ENCODE peak calls at places on chromosomes 2 and 18, in six cellular contexts. G, S, K, Q, D and W are unnamed samples.

GRCh38 chr2:19358242-19359020 is at the start of gene OSR1:
- DNase-seq in G (peak; percentile 75), S (peak; percentile 87), K (peak; percentile 88), Q (peak; percentile 54), D (peak; percentile 67), W (no peak)

GRCh38 chr2:206274434-206275273 is at the start of gene ZDBF2:
- DNase-seq in G (peak; percentile 48), S (peak; percentile 82), K (peak; percentile 81), Q (peak; percentile 57), D (peak; percentile 39), W (peak; percentile 23)

GRCh38 chr2:148658807-148659722 is 14.5 kb downstream of the EPC2 start:
- DNase-seq in G (no peak), S (no peak), K (peak; percentile 67), Q (no peak), D (no peak), W (no peak)

GRCh38 chr2:181077128-181077709 is 96.8 kb downstream of the UBE2E3 start:
- DNase-seq in G (no peak), S (no peak), K (peak; percentile 64), Q (no peak), D (no peak), W (no peak)

GRCh38 chr2:103977681-103978080 is 876.2 kb upstream of the POU3F3 start:
- DNase-seq in G (no peak), S (no peak), K (no peak), Q (no peak), D (no peak), W (no peak)

GRCh38 chr2:223944166-223944703 is 900 bp downstream of the WDFY1 start:
- DNase-seq in G (peak; percentile 27), S (peak; percentile 80), K (peak; percentile 56), Q (peak; percentile 46), D (peak; percentile 28), W (peak; percentile 16)

GRCh38 chr2:25323042-25323514 is 18.6 kb downstream of the DNMT3A start:
- DNase-seq in G (no peak), S (no peak), K (no peak), Q (no peak), D (no peak), W (peak; percentile 29)

GRCh38 chr2:173979721-173980351 is 14.7 kb upstream of the SP3 start:
- DNase-seq in G (no peak), S (no peak), K (peak; percentile 21), Q (no peak), D (no peak), W (no peak)

GRCh38 chr2:15602393-15602792 is 10.7 kb downstream of the DDX1 start:
- DNase-seq in G (no peak), S (no peak), K (no peak), Q (no peak), D (no peak), W (no peak)

GRCh38 chr2:237092506-237092905 is 6.8 kb downstream of the COPS8 start:
- DNase-seq in G (no peak), S (no peak), K (no peak), Q (no peak), D (no peak), W (no peak)

GRCh38 chr2:160490760-160491367 is 2.7 kb downstream of the RBMS1 start:
- DNase-seq in G (no peak), S (no peak), K (peak; percentile 30), Q (no peak), D (no peak), W (no peak)

GRCh38 chr2:20050104-20050711 is 1.2 kb downstream of the LAPTM4A start:
- DNase-seq in G (no peak), S (no peak), K (peak; percentile 86), Q (no peak), D (no peak), W (no peak)

GRCh38 chr2:215435261-215435808 is 533 bp downstream of the FN1 start:
- DNase-seq in G (peak; percentile 57), S (peak; percentile 79), K (peak; percentile 70), Q (no peak), D (peak; percentile 33), W (no peak)

GRCh38 chr2:78351208-78351607 is 674.3 kb upstream of the REG3G start:
- DNase-seq in G (no peak), S (no peak), K (peak; percentile 30), Q (no peak), D (no peak), W (no peak)

GRCh38 chr2:96344011-96344410 is 8.4 kb downstream of the NCAPH start:
- DNase-seq in G (no peak), S (no peak), K (no peak), Q (no peak), D (no peak), W (peak; percentile 51)

GRCh38 chr2:23692263-23692662 is 234.7 kb downstream of the ATAD2B start:
- DNase-seq in G (no peak), S (no peak), K (no peak), Q (no peak), D (no peak), W (no peak)

GRCh38 chr18:25494888-25495287 is 142.9 kb upstream of the ZNF521 start:
- DNase-seq in G (no peak), S (no peak), K (no peak), Q (no peak), D (no peak), W (no peak)

GRCh38 chr2:236344446-236344845 is 80.2 kb upstream of the ASB18 start:
- DNase-seq in G (no peak), S (no peak), K (no peak), Q (no peak), D (no peak), W (no peak)

GRCh38 chr2:61009355-61009754 is 8.2 kb upstream of the PEX13 start:
- DNase-seq in G (no peak), S (no peak), K (no peak), Q (no peak), D (no peak), W (no peak)

GRCh38 chr2:70805987-70806386 is 14.4 kb downstream of the CLEC4F start:
- DNase-seq in G (no peak), S (no peak), K (no peak), Q (no peak), D (no peak), W (no peak)

GRCh38 chr18:22088976-22089375 is 80.4 kb upstream of the GATA6 start:
- DNase-seq in G (no peak), S (no peak), K (no peak), Q (no peak), D (no peak), W (no peak)

GRCh38 chr2:231602874-231603467 is 10.3 kb downstream of the TEX44 start:
- DNase-seq in G (no peak), S (no peak), K (no peak), Q (no peak), D (peak; percentile 5), W (no peak)

GRCh38 chr2:240960309-240960962 is 38.0 kb upstream of the SNED1 start:
- DNase-seq in G (peak; percentile 78), S (peak; percentile 97), K (no peak), Q (peak; percentile 71), D (peak; percentile 69), W (no peak)

GRCh38 chr2:128439231-128440086 is 120.8 kb upstream of the HS6ST1 start:
- DNase-seq in G (no peak), S (no peak), K (no peak), Q (peak; percentile 17), D (peak; percentile 30), W (no peak)

GRCh38 chr2:98453531-98453930 is 8.9 kb downstream of the INPP4A start:
- DNase-seq in G (no peak), S (no peak), K (no peak), Q (no peak), D (no peak), W (no peak)

GRCh38 chr2:13524492-13524891 is 807.8 kb downstream of the TRIB2 start:
- DNase-seq in G (no peak), S (no peak), K (no peak), Q (no peak), D (no peak), W (no peak)
- H3K9me3 ChIP-seq in G (no peaks in the 10 kb centered on the region), S (no peaks in the 10 kb centered on the region), K (no peaks in the 10 kb centered on the region), Q (no peaks in the 10 kb centered on the region), D (no peaks in the 10 kb centered on the region), W (no peaks in the 10 kb centered on the region)

DNA sequence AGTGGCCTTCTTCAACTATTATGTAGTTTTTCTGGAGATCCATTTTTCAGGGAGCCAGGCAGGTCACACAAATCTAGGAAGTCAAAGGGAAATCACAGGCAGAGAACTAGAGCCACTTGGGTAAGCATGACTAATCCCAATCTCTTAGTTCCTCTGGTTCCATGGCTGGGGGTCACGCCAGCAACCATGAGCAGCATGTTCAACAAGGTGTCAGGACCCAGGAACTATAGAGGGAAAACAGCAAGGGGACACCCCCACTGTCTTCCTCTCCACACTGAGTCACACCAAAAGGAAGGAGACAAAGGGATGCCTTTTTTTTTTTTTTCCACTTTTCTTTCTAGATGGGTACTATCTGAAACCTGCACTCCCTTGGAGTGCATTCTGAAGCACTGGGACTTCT is 250.9 kb downstream of the OTX1 start:
- DNase-seq in G (no peak), S (no peak), K (no peak), Q (no peak), D (no peak), W (no peak)
- H3K9me3 ChIP-seq in G (peaks cover 59% of the 10 kb centered on the region), S (peaks cover 67% of the 10 kb centered on the region), K (no peaks in the 10 kb centered on the region), Q (peaks cover 21% of the 10 kb centered on the region), D (peaks cover 68% of the 10 kb centered on the region), W (peaks cover 10% of the 10 kb centered on the region)

GRCh38 chr2:171625013-171625412 is 62.3 kb upstream of the DYNC1I2 start:
- DNase-seq in G (no peak), S (no peak), K (no peak), Q (no peak), D (no peak), W (no peak)

GRCh38 chr2:171627412-171627811 is 59.9 kb upstream of the DYNC1I2 start:
- DNase-seq in G (no peak), S (no peak), K (no peak), Q (no peak), D (no peak), W (no peak)

GRCh38 chr2:171630812-171631626 is 56.2 kb upstream of the DYNC1I2 start:
- DNase-seq in G (no peak), S (no peak), K (no peak), Q (no peak), D (no peak), W (no peak)

GRCh38 chr2:171629113-171629512 is 58.2 kb upstream of the DYNC1I2 start:
- DNase-seq in G (no peak), S (no peak), K (no peak), Q (no peak), D (no peak), W (no peak)

DNA sequence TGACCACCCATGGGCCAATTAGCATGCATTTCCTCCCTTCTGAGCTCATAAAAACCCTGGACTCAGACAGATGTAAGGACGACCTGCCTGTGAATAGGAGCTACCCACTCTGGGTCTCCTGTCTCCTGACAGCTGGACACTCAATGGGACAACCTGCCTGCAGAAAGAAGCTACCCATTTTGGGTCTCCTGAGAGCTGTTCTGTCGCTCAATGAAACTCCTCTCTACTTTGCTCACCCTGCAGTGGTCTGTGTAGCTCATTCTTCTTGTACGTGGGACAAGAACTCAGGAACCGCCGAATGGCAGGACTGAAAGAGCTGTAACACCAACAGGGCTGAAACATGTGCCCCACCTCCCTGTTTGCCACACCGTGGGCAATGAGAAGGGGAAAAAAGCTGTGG is 60.3 kb upstream of the DYNC1I2 start:
- DNase-seq in G (no peak), S (no peak), K (no peak), Q (no peak), D (no peak), W (no peak)
- H3K9me3 ChIP-seq in G (no peaks in the 10 kb centered on the region), S (peaks cover 18% of the 10 kb centered on the region), K (no peaks in the 10 kb centered on the region), Q (no peaks in the 10 kb centered on the region), D (peaks cover 43% of the 10 kb centered on the region), W (peaks cover 7% of the 10 kb centered on the region)

DNA sequence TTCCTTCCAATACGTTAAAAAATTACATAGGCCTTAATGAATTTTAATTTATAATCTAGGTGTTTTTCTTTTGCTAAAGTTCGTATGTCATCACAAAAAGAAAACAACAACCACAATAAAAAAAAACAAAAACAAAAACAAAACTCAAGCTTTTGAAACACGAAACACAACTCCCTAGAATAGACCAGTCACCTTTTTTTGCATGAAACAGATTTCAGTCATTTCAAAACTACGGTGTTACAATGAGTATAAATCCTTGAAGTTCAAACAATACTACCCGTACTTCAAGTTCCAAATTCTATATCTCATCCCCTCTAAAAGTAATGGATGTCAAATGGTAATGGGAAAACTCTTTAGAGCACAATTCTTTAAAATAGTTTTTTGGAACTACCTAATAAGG is 142.4 kb downstream of the CDH2 start:
- DNase-seq in G (no peak), S (no peak), K (no peak), Q (no peak), D (no peak), W (no peak)
- H3K9me3 ChIP-seq in G (no peaks in the 10 kb centered on the region), S (no peaks in the 10 kb centered on the region), K (no peaks in the 10 kb centered on the region), Q (no peaks in the 10 kb centered on the region), D (no peaks in the 10 kb centered on the region), W (peaks cover 3% of the 10 kb centered on the region)